ENCODE peak calls at places on chromosomes 4 and X, in six cellular contexts. One of them, this sample, is unnamed.

GRCh38 chr4:168475745-168476144 is 4.5 kb downstream of the DDX60L start:
- DNase-seq in sigmoid colon: no peak
- DNase-seq in K562: no peak
- DNase-seq in transverse colon: no peak
- DNase-seq in stomach: no peak
- DNase-seq in prostate gland: no peak
- DNase-seq in this sample: no peak

GRCh38 chrX:27808226-27808625 is 436 bp downstream of the MAGEB10 start:
- DNase-seq in sigmoid colon: no peak
- DNase-seq in K562: no peak
- DNase-seq in transverse colon: no peak
- DNase-seq in stomach: no peak
- DNase-seq in prostate gland: no peak
- DNase-seq in this sample: no peak

GRCh38 chr4:128951316-128951715 is 141.8 kb downstream of the JADE1 start:
- DNase-seq in sigmoid colon: no peak
- DNase-seq in K562: no peak
- DNase-seq in transverse colon: no peak
- DNase-seq in stomach: no peak
- DNase-seq in prostate gland: no peak
- DNase-seq in this sample: no peak

GRCh38 chr4:25564836-25565235 is 90.8 kb upstream of the SLC34A2 start:
- DNase-seq in sigmoid colon: no peak
- DNase-seq in K562: no peak
- DNase-seq in transverse colon: no peak
- DNase-seq in stomach: no peak
- DNase-seq in prostate gland: no peak
- DNase-seq in this sample: no peak

GRCh38 chr4:136424052-136424451 is 1108.2 kb downstream of the PCDH18 start:
- DNase-seq in sigmoid colon: no peak
- DNase-seq in K562: no peak
- DNase-seq in transverse colon: no peak
- DNase-seq in stomach: no peak
- DNase-seq in prostate gland: no peak
- DNase-seq in this sample: no peak

GRCh38 chr4:128709268-128709667 is 100.2 kb upstream of the JADE1 start:
- DNase-seq in sigmoid colon: no peak
- DNase-seq in K562: no peak
- DNase-seq in transverse colon: no peak
- DNase-seq in stomach: no peak
- DNase-seq in prostate gland: no peak
- DNase-seq in this sample: no peak

GRCh38 chr4:169359961-169360360 is 89.2 kb upstream of the SH3RF1 start:
- DNase-seq in sigmoid colon: no peak
- DNase-seq in K562: no peak
- DNase-seq in transverse colon: no peak
- DNase-seq in stomach: no peak
- DNase-seq in prostate gland: no peak
- DNase-seq in this sample: no peak

GRCh38 chr4:184306949-184307348 is 89.3 kb upstream of the ENPP6 start:
- DNase-seq in sigmoid colon: no peak
- DNase-seq in K562: no peak
- DNase-seq in transverse colon: no peak
- DNase-seq in stomach: no peak
- DNase-seq in prostate gland: no peak
- DNase-seq in this sample: no peak

GRCh38 chr4:179196511-179196910 is 1754.3 kb upstream of the AGA start:
- DNase-seq in sigmoid colon: no peak
- DNase-seq in K562: no peak
- DNase-seq in transverse colon: no peak
- DNase-seq in stomach: no peak
- DNase-seq in prostate gland: no peak
- DNase-seq in this sample: no peak

GRCh38 chr4:32645653-32646052 is 1925.5 kb downstream of the PCDH7 start:
- DNase-seq in sigmoid colon: no peak
- DNase-seq in K562: no peak
- DNase-seq in transverse colon: no peak
- DNase-seq in stomach: no peak
- DNase-seq in prostate gland: no peak
- DNase-seq in this sample: no peak

GRCh38 chr4:13430834-13431568 is 53.1 kb downstream of the RAB28 start:
- DNase-seq in sigmoid colon: no peak
- DNase-seq in K562: no peak
- DNase-seq in transverse colon: no peak
- DNase-seq in stomach: no peak
- DNase-seq in prostate gland: no peak
- DNase-seq in this sample: no peak

GRCh38 chr4:2797188-2797544 is 4.3 kb downstream of the SH3BP2 start:
- DNase-seq in sigmoid colon: peak; percentile 55
- DNase-seq in K562: no peak
- DNase-seq in transverse colon: no peak
- DNase-seq in stomach: peak; percentile 25
- DNase-seq in prostate gland: no peak
- DNase-seq in this sample: no peak

GRCh38 chr4:17502764-17503163 is 9.1 kb downstream of the QDPR start:
- DNase-seq in sigmoid colon: no peak
- DNase-seq in K562: no peak
- DNase-seq in transverse colon: no peak
- DNase-seq in stomach: no peak
- DNase-seq in prostate gland: no peak
- DNase-seq in this sample: no peak

GRCh38 chr4:144948009-144948408 is 150.0 kb downstream of the ANAPC10 start:
- DNase-seq in sigmoid colon: no peak
- DNase-seq in K562: no peak
- DNase-seq in transverse colon: no peak
- DNase-seq in stomach: no peak
- DNase-seq in prostate gland: no peak
- DNase-seq in this sample: no peak

GRCh38 chrX:8405631-8406030 is 59.0 kb upstream of the VCX3B start:
- DNase-seq in sigmoid colon: no peak
- DNase-seq in K562: no peak
- DNase-seq in transverse colon: no peak
- DNase-seq in stomach: no peak
- DNase-seq in prostate gland: no peak
- DNase-seq in this sample: no peak

GRCh38 chrX:8404443-8404842 is 60.2 kb upstream of the VCX3B start:
- DNase-seq in sigmoid colon: no peak
- DNase-seq in K562: no peak
- DNase-seq in transverse colon: no peak
- DNase-seq in stomach: peak; percentile 69
- DNase-seq in prostate gland: peak; percentile 42
- DNase-seq in this sample: no peak

DNA sequence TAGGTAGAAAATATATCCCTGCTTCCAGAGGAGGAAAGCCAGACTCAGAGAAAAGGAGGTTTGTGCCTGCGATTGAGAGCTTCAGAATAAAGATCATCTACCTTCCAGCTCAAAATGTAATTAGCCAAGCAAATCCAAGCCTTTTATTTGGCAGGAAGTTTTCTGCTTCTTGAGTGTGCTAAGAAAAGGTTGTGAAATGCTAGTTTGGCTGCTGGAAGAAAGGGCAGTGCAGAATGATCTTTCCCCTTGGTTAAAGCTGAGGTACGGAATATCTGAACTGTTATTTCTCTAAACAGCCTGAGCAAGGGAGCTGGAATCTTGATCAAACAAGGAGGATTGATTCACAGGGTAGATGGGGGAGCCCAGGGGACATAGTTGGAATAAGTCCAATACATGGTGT is 59.7 kb upstream of the VCX3B start:
- DNase-seq in sigmoid colon: no peak
- DNase-seq in K562: no peak
- DNase-seq in transverse colon: no peak
- DNase-seq in stomach: no peak
- DNase-seq in prostate gland: peak; percentile 3
- DNase-seq in this sample: no peak
- TF ChIP-seq POLR2AphosphoS5 in sigmoid colon: no peak
- TF ChIP-seq POLR2AphosphoS5 in K562: no peak
- TF ChIP-seq POLR2AphosphoS5 in transverse colon: no peak
- TF ChIP-seq POLR2AphosphoS5 in stomach: no peak
- TF ChIP-seq POLR2AphosphoS5 in prostate gland: no peak
- TF ChIP-seq POLR2AphosphoS5 in this sample: no peak

GRCh38 chrX:153470411-153471363 is at the start of gene HAUS7:
- DNase-seq in sigmoid colon: peak; percentile 94
- DNase-seq in K562: peak; percentile 91
- DNase-seq in transverse colon: peak; percentile 88
- DNase-seq in stomach: peak; percentile 86
- DNase-seq in prostate gland: peak; percentile 79
- DNase-seq in this sample: peak; percentile 59
- TF ChIP-seq POLR2AphosphoS5 in sigmoid colon: peak; percentile 6
- TF ChIP-seq POLR2AphosphoS5 in K562: no peak
- TF ChIP-seq POLR2AphosphoS5 in transverse colon: peak; percentile 60
- TF ChIP-seq POLR2AphosphoS5 in stomach: peak; percentile 46
- TF ChIP-seq POLR2AphosphoS5 in prostate gland: peak; percentile 4
- TF ChIP-seq POLR2AphosphoS5 in this sample: peak; percentile 49

GRCh38 chr4:38781854-38782261 is 932 bp downstream of the TLR10 start:
- DNase-seq in sigmoid colon: no peak
- DNase-seq in K562: no peak
- DNase-seq in transverse colon: no peak
- DNase-seq in stomach: no peak
- DNase-seq in prostate gland: no peak
- DNase-seq in this sample: no peak
- TF ChIP-seq POLR2AphosphoS5 in sigmoid colon: no peak
- TF ChIP-seq POLR2AphosphoS5 in K562: no peak
- TF ChIP-seq POLR2AphosphoS5 in transverse colon: no peak
- TF ChIP-seq POLR2AphosphoS5 in stomach: no peak
- TF ChIP-seq POLR2AphosphoS5 in prostate gland: no peak
- TF ChIP-seq POLR2AphosphoS5 in this sample: no peak

GRCh38 chr4:40308528-40309122 is 26.5 kb upstream of the CHRNA9 start:
- DNase-seq in sigmoid colon: no peak
- DNase-seq in K562: no peak
- DNase-seq in transverse colon: no peak
- DNase-seq in stomach: no peak
- DNase-seq in prostate gland: no peak
- DNase-seq in this sample: no peak

GRCh38 chr4:40314951-40315350 is 20.2 kb upstream of the CHRNA9 start:
- DNase-seq in sigmoid colon: no peak
- DNase-seq in K562: no peak
- DNase-seq in transverse colon: no peak
- DNase-seq in stomach: no peak
- DNase-seq in prostate gland: no peak
- DNase-seq in this sample: no peak

GRCh38 chr4:40310225-40310624 is 24.9 kb upstream of the CHRNA9 start:
- DNase-seq in sigmoid colon: peak; percentile 7
- DNase-seq in K562: no peak
- DNase-seq in transverse colon: no peak
- DNase-seq in stomach: no peak
- DNase-seq in prostate gland: no peak
- DNase-seq in this sample: no peak

GRCh38 chr4:40309250-40309774 is 25.8 kb upstream of the CHRNA9 start:
- DNase-seq in sigmoid colon: peak; percentile 89
- DNase-seq in K562: peak; percentile 77
- DNase-seq in transverse colon: peak; percentile 94
- DNase-seq in stomach: peak; percentile 95
- DNase-seq in prostate gland: peak; percentile 92
- DNase-seq in this sample: peak; percentile 77

GRCh38 chr4:40311811-40312346 is 23.3 kb upstream of the CHRNA9 start:
- DNase-seq in sigmoid colon: no peak
- DNase-seq in K562: peak; percentile 85
- DNase-seq in transverse colon: no peak
- DNase-seq in stomach: peak; percentile 48
- DNase-seq in prostate gland: peak; percentile 46
- DNase-seq in this sample: no peak
- TF ChIP-seq POLR2AphosphoS5 in sigmoid colon: no peak
- TF ChIP-seq POLR2AphosphoS5 in K562: peak; percentile 90
- TF ChIP-seq POLR2AphosphoS5 in transverse colon: no peak
- TF ChIP-seq POLR2AphosphoS5 in stomach: no peak
- TF ChIP-seq POLR2AphosphoS5 in prostate gland: peak; percentile 47
- TF ChIP-seq POLR2AphosphoS5 in this sample: no peak

GRCh38 chr4:157804169-157804543 is 368.7 kb downstream of the GASK1B start:
- DNase-seq in sigmoid colon: no peak
- DNase-seq in K562: no peak
- DNase-seq in transverse colon: no peak
- DNase-seq in stomach: no peak
- DNase-seq in prostate gland: no peak
- DNase-seq in this sample: no peak
- TF ChIP-seq POLR2AphosphoS5 in sigmoid colon: no peak
- TF ChIP-seq POLR2AphosphoS5 in K562: no peak
- TF ChIP-seq POLR2AphosphoS5 in transverse colon: no peak
- TF ChIP-seq POLR2AphosphoS5 in stomach: no peak
- TF ChIP-seq POLR2AphosphoS5 in prostate gland: no peak
- TF ChIP-seq POLR2AphosphoS5 in this sample: no peak

DNA sequence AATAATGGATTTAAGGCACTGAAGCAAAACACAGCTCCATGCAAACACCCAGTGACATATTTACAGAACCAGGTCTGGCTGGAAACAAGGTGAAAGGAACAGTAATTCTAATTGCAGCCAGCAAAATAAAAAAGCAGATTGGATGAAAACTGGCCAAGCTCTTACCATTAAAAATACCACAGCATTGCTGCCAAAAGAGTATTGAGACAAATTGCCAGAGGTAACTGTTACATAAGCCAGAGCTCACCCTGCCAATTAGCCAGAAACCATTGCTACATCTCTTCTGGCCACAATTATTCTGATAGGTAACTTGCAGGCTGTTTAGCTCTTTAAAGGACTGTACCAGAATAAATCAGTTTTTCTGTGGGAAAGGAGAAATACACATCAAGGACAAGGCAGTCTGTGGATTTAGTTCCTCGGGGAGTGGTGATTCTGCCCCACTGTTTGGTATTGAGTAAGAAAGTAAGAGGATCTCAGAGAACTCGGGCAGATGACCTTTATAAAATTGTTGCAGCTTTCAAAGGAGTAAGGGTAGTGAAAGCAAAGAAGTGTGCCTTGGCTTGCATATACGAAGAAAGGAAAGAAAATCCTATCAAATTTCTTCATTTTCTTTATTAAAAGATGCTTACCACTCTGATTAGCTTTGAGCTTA is 369.5 kb downstream of the PPP3CA start:
- DNase-seq in sigmoid colon: no peak
- DNase-seq in K562: no peak
- DNase-seq in transverse colon: no peak
- DNase-seq in stomach: no peak
- DNase-seq in prostate gland: peak; percentile 62
- DNase-seq in this sample: no peak
- TF ChIP-seq POLR2AphosphoS5 in sigmoid colon: peak; percentile 25
- TF ChIP-seq POLR2AphosphoS5 in K562: no peak
- TF ChIP-seq POLR2AphosphoS5 in transverse colon: peak; percentile 35
- TF ChIP-seq POLR2AphosphoS5 in stomach: no peak
- TF ChIP-seq POLR2AphosphoS5 in prostate gland: peak; percentile 80
- TF ChIP-seq POLR2AphosphoS5 in this sample: no peak

DNA sequence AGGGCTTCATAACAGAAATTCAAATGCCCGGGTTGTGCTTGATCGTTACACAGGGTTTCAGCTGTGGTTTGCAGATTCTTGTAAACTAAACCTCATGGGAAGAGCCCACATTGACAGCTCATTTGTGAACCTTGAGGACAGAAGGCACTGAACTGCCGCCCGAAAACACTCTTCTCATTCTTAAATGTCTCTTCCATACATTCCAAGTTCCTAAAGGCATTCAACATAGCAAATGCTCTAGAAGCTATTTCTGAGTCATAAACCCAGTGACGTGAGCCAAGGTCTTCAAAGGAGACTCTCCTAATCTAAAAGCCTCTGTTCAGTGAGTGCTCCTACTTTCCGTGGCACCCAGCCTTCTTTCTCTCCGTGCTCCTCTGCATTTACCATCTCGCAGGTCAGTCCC is 737.8 kb upstream of the FRG1 start:
- DNase-seq in sigmoid colon: no peak
- DNase-seq in K562: no peak
- DNase-seq in transverse colon: no peak
- DNase-seq in stomach: no peak
- DNase-seq in prostate gland: no peak
- DNase-seq in this sample: no peak
- TF ChIP-seq POLR2AphosphoS5 in sigmoid colon: no peak
- TF ChIP-seq POLR2AphosphoS5 in K562: no peak
- TF ChIP-seq POLR2AphosphoS5 in transverse colon: no peak
- TF ChIP-seq POLR2AphosphoS5 in stomach: no peak
- TF ChIP-seq POLR2AphosphoS5 in prostate gland: no peak
- TF ChIP-seq POLR2AphosphoS5 in this sample: no peak

GRCh38 chr4:40214661-40215418 is 18.0 kb downstream of the RHOH start:
- DNase-seq in sigmoid colon: no peak
- DNase-seq in K562: no peak
- DNase-seq in transverse colon: no peak
- DNase-seq in stomach: no peak
- DNase-seq in prostate gland: no peak
- DNase-seq in this sample: no peak
- TF ChIP-seq POLR2AphosphoS5 in sigmoid colon: no peak
- TF ChIP-seq POLR2AphosphoS5 in K562: no peak
- TF ChIP-seq POLR2AphosphoS5 in transverse colon: no peak
- TF ChIP-seq POLR2AphosphoS5 in stomach: no peak
- TF ChIP-seq POLR2AphosphoS5 in prostate gland: no peak
- TF ChIP-seq POLR2AphosphoS5 in this sample: no peak

This sample was measured in HCT116.